ENCODE peak calls at places on chromosomes 13 and 19, in six cellular contexts. M, T, K, N, D and W are unnamed samples.

GRCh38 chr13:54206601-54207000 is 1178.0 kb downstream of the OLFM4 start:
- DNase-seq in M (no peak), T (no peak), K (no peak), N (no peak), D (no peak), W (no peak)

GRCh38 chr19:2475018-2475701 is 767 bp upstream of the GADD45B start:
- DNase-seq in M (peak; percentile 48), T (peak; percentile 84), K (peak; percentile 65), N (peak; percentile 58), D (peak; percentile 72), W (peak; percentile 76)

GRCh38 chr13:62119739-62120700 is 704.4 kb upstream of the PCDH20 start:
- DNase-seq in M (peak; percentile 17), T (peak; percentile 34), K (peak; percentile 15), N (peak; percentile 31), D (peak; percentile 35), W (no peak)

GRCh38 chr19:40600086-40600917 is 867 bp upstream of the LTBP4 start:
- DNase-seq in M (no peak), T (no peak), K (peak; percentile 23), N (no peak), D (no peak), W (no peak)

GRCh38 chr19:10752237-10752912 is 34.5 kb downstream of the DNM2 start:
- DNase-seq in M (no peak), T (no peak), K (no peak), N (no peak), D (no peak), W (no peak)

GRCh38 chr13:64684685-64685431 is 2545.3 kb downstream of the PCDH9 start:
- DNase-seq in M (peak; percentile 36), T (peak; percentile 66), K (no peak), N (no peak), D (no peak), W (no peak)

GRCh38 chr19:3612330-3612729 is 5.7 kb upstream of the TBXA2R start:
- DNase-seq in M (no peak), T (no peak), K (no peak), N (no peak), D (no peak), W (no peak)

GRCh38 chr13:112748947-112749346 is 59.1 kb downstream of the ATP11A start:
- DNase-seq in M (no peak), T (peak; percentile 58), K (no peak), N (no peak), D (no peak), W (no peak)

GRCh38 chr13:95605426-95606125 is 38.9 kb downstream of the DZIP1 start:
- DNase-seq in M (no peak), T (no peak), K (no peak), N (no peak), D (no peak), W (no peak)

DNA sequence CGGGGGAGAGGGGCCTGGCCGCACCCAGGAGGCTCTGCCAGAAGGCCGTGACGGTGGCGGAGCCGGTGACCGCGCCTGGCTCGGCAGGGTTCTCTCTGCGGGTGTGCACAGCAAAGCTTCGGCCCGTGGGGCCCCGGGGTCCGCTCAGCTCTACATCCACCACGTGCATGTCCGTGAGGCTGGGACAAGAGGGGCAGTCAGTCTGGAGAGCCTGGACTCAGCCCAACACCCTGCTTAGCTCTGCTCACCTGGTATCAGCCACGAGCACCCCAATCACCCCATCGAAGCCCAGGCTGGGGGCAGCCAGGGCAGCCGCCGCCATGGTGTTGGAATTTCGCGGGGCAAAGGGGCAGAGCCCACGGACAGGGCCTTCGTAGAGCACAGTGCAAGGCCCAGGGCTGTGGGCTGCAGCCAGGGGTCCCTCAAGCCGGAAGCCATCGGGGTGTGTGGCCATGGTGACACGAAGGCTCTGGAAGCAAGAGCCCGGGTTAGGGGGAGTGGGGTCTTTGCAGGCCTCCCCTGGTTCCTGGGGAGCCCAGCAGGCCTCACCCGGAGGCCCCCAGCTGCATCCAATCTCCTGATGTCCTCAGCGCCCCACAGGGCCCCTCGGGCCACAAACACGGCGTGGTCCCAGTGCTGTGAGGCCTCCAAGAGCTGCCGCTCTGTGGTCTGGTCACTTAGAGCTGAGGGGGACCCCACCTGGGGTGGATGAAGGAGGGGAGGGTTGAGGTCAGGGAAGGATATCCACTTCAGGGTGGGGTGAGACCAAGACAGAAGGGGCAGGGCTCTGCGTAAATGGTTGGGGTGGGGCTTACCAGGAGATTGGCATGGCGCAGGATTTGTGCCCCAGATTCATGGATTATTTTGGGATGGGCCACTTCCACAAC is 1.4 kb downstream of the ASPDH start:
- DNase-seq in M (no peak), T (no peak), K (no peak), N (no peak), D (no peak), W (no peak)
- H3K9ac ChIP-seq in M (no peak overlapping the region), T (peak overlapping the region; percentile 89), K (no peak overlapping the region), N (no peak overlapping the region), D (no peak overlapping the region), W (peak overlapping the region; percentile 68)

GRCh38 chr19:13053761-13054604 is 48.7 kb downstream of the LYL1 start:
- DNase-seq in M (peak; percentile 96), T (peak; percentile 95), K (peak; percentile 87), N (peak; percentile 99), D (no peak), W (no peak)

GRCh38 chr19:13050274-13050673 is 52.4 kb downstream of the LYL1 start:
- DNase-seq in M (no peak), T (peak; percentile 38), K (no peak), N (no peak), D (no peak), W (no peak)

GRCh38 chr19:13052447-13053232 is 50.0 kb downstream of the LYL1 start:
- DNase-seq in M (no peak), T (peak; percentile 50), K (no peak), N (no peak), D (no peak), W (no peak)

GRCh38 chr19:13053238-13053637 is 49.4 kb downstream of the LYL1 start:
- DNase-seq in M (no peak), T (peak; percentile 41), K (no peak), N (no peak), D (no peak), W (no peak)

DNA sequence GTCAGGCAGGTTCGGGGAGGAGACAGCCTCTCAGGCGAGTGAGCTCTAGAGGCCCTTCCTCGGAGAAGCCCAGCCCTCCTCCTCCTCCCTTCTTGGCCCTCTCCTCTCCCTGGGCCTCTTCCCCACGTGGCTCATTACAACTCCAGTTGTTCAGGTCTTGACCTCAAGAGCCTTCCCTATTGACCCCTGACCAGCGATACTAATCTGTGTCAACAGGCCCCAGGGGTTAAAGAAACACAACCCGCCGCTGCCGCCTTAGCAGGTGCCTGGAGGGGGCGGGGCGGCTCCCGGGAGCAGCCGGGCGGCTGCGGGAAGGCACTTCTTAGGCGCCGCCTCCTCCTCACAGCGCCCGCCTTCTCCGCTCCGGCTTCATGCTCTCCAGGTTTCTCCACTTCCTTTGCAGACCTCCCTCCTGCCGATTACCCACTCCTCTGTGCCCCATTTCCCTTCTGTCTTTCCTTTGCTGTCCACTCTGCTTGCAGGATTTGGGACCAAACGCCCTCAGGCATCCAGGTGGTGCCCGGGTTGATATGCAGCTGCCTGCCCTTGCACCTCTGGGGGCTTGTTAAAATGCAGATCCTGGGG is 51.0 kb downstream of the LYL1 start:
- DNase-seq in M (peak; percentile 24), T (peak; percentile 48), K (peak; percentile 99), N (peak; percentile 84), D (peak; percentile 57), W (peak; percentile 69)
- H3K9ac ChIP-seq in M (peak overlapping the region; percentile 35), T (no peak overlapping the region), K (no peak overlapping the region), N (no peak overlapping the region), D (no peak overlapping the region), W (peak overlapping the region; percentile 30)

DNA sequence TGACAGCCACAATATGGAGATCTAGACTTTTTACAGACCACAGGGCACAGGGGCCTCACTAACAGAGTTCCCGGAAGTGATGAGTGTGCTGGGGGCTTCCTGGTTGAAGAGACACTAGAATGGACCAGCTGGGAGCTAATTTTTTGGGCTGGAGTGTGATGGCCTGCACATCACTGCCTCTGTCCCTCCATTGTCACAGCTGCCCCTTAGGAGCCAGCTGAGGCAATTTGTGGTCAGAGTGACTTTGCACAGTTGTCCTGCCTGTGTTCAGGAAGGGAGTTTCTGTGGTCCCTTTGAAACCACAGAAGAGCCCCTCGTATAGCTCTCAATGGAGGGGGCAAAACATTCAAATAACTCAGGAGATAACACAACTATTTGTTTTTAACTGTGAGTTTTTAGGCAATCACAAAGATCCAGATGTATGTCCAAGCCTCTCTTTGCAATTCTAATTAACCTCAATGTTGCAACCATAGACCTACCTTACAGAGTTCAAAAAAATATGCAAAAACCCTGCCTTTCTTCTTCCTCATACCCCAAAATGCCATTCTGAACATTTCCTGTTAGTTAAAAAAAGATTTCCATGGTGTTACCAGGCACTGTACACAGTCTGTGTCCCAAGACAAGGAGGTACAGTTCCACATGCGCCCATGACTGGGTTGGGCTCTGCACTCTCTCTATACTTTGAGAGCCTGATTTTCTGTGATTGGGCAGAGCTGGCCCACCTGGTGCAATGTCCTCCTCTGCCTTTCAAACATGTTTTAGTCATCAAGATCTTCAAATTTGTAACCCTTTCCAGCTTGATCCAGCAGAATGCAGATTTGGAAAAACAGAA is 2.4 kb downstream of the ALOX5AP start:
- DNase-seq in M (no peak), T (no peak), K (no peak), N (no peak), D (peak; percentile 19), W (peak; percentile 65)
- H3K9ac ChIP-seq in M (no peak overlapping the region), T (no peak overlapping the region), K (no peak overlapping the region), N (no peak overlapping the region), D (no peak overlapping the region), W (peak overlapping the region; percentile 53)

DNA sequence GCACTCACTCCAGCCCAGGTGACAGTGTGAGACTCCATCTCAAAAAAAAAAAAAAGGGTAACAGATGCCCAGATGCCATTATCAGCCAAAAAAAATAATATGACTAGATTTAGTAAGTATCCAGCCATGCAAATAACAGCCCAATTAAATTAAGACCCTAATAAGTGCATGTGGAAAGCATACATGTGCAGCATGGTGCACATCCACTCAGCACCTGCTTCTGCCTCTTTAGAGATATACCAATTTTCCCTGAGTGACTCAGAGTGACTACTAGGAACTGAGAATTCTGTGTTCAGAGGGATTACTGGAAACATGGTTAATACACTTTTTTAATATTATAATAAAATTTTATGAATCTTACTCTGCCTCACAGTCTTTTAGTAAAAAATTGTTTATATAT is 29.8 kb upstream of the ZNF675 start:
- DNase-seq in M (no peak), T (no peak), K (no peak), N (peak; percentile 65), D (no peak), W (no peak)
- H3K9ac ChIP-seq in M (no peak overlapping the region), T (no peak overlapping the region), K (no peak overlapping the region), N (no peak overlapping the region), D (no peak overlapping the region), W (no peak overlapping the region)

GRCh38 chr19:35437152-35437951 is 10.7 kb upstream of the FFAR2 start:
- DNase-seq in M (no peak), T (no peak), K (no peak), N (no peak), D (no peak), W (no peak)
- H3K9ac ChIP-seq in M (no peak overlapping the region), T (no peak overlapping the region), K (no peak overlapping the region), N (no peak overlapping the region), D (no peak overlapping the region), W (no peak overlapping the region)

DNA sequence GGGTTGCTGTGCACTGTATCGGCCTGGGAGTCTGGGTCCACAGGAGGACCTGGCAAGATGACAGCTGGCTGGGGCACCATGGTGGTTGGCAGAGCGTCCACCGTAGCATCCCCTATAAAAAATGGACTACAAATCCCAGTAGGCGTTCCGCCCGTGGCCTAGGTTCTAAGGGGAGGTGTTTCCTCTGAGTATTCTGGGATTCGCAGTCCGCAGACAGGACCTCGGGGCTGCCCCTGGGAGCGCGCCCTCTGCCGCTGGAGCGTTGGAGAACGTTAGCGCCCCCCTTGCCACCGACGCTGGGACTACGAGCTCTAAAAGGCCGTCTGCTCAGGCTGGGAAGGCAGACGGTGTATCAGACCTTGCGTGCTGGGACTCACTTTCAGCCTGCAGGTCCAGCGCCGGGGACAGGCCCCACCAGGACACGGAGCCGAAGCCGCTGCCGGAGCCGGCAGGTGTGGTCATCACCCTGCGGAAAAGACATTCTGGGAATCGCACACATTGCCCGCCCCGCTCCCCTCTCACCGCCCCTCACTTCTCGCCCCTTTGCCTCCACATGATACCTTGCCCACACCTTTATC is 372 bp downstream of the DNAAF3 start:
- DNase-seq in M (peak; percentile 56), T (peak; percentile 87), K (peak; percentile 97), N (peak; percentile 91), D (peak; percentile 63), W (peak; percentile 65)
- H3K9ac ChIP-seq in M (no peak overlapping the region), T (no peak overlapping the region), K (no peak overlapping the region), N (no peak overlapping the region), D (no peak overlapping the region), W (no peak overlapping the region)